ENCODE peak calls at places on chromosomes 13 and 19, in five cellular contexts. C is left lung, O is tibial artery, V is heart right ventricle, F is PC-3. K is an unnamed sample.

GRCh38 chr13:105908581-105908980 is 626.9 kb downstream of the EFNB2 start:
- DNase-seq in C (no peak), O (no peak), V (no peak), F (no peak), K (no peak)

GRCh38 chr19:48351341-48351752 is 12.4 kb downstream of the TMEM143 start:
- DNase-seq in C (peak; percentile 72), O (no peak), V (peak; percentile 56), F (peak; percentile 67), K (peak; percentile 76)

GRCh38 chr19:51457351-51458013 is 772 bp downstream of the SIGLEC8 start:
- DNase-seq in C (no peak), O (no peak), V (no peak), F (no peak), K (no peak)

GRCh38 chr13:43720780-43721397 is 65.9 kb downstream of the ENOX1 start:
- DNase-seq in C (no peak), O (no peak), V (no peak), F (peak; percentile 73), K (no peak)

GRCh38 chr13:90414691-90415596 is 932.5 kb upstream of the MIR17HG start:
- DNase-seq in C (no peak), O (no peak), V (no peak), F (peak; percentile 47), K (peak; percentile 66)

GRCh38 chr13:81171065-81171647 is 830.2 kb upstream of the SPRY2 start:
- DNase-seq in C (no peak), O (no peak), V (no peak), F (peak; percentile 54), K (peak; percentile 44)

GRCh38 chr13:30832845-30833332 is 73.2 kb upstream of the MEDAG start:
- DNase-seq in C (peak; percentile 58), O (no peak), V (no peak), F (peak; percentile 97), K (peak; percentile 69)

GRCh38 chr13:113922412-113923118 is 51.3 kb downstream of the C13orf46 start:
- DNase-seq in C (no peak), O (peak; percentile 59), V (no peak), F (no peak), K (no peak)

GRCh38 chr19:8363803-8364771 is at the start of gene ANGPTL4:
- DNase-seq in C (no peak), O (peak; percentile 87), V (peak; percentile 73), F (peak; percentile 79), K (peak; percentile 83)

GRCh38 chr13:107590556-107590955 is 624.8 kb downstream of the LIG4 start:
- DNase-seq in C (no peak), O (no peak), V (no peak), F (no peak), K (no peak)

GRCh38 chr19:5170329-5170745 is 170.3 kb downstream of the PTPRS start:
- DNase-seq in C (no peak), O (no peak), V (no peak), F (no peak), K (no peak)

GRCh38 chr13:39665763-39666162 is 10.3 kb downstream of the COG6 start:
- DNase-seq in C (no peak), O (no peak), V (no peak), F (no peak), K (no peak)

GRCh38 chr13:93670858-93671257 is 444.3 kb downstream of the GPC6 start:
- DNase-seq in C (no peak), O (no peak), V (no peak), F (no peak), K (no peak)

GRCh38 chr19:32862741-32863140 is 6.8 kb downstream of the SLC7A9 start:
- DNase-seq in C (no peak), O (peak; percentile 27), V (no peak), F (no peak), K (no peak)

GRCh38 chr19:20103091-20103501 is 25.3 kb downstream of the ZNF90 start:
- DNase-seq in C (no peak), O (no peak), V (no peak), F (no peak), K (no peak)

GRCh38 chr13:112603641-112604220 is 15.8 kb upstream of the TUBGCP3 start:
- DNase-seq in C (no peak), O (no peak), V (no peak), F (peak; percentile 10), K (no peak)

GRCh38 chr19:56404705-56405056 is 549 bp downstream of the ZNF583 start:
- DNase-seq in C (no peak), O (no peak), V (no peak), F (no peak), K (no peak)

GRCh38 chr13:113410472-113411201 is 42.7 kb downstream of the ADPRHL1 start:
- DNase-seq in C (peak; percentile 32), O (peak; percentile 92), V (no peak), F (peak; percentile 89), K (peak; percentile 37)

GRCh38 chr13:49938921-49939320 is 2.8 kb upstream of the SPRYD7 start:
- DNase-seq in C (peak; percentile 43), O (no peak), V (no peak), F (no peak), K (no peak)

GRCh38 chr19:42467437-42467760 is 24.7 kb upstream of the CXCL17 start:
- DNase-seq in C (no peak), O (no peak), V (no peak), F (no peak), K (peak; percentile 27)

GRCh38 chr19:13036366-13036976 is 41.2 kb downstream of the NFIX start:
- DNase-seq in C (peak; percentile 79), O (peak; percentile 92), V (no peak), F (peak; percentile 93), K (peak; percentile 79)

GRCh38 chr19:35451278-35452096 is 3.4 kb downstream of the FFAR2 start:
- DNase-seq in C (no peak), O (no peak), V (no peak), F (no peak), K (no peak)

GRCh38 chr13:48431987-48432615 is 19.2 kb upstream of the LPAR6 start:
- DNase-seq in C (no peak), O (no peak), V (no peak), F (no peak), K (peak; percentile 14)

GRCh38 chr19:11783767-11784166 is 14.6 kb upstream of the ZNF491 start:
- DNase-seq in C (no peak), O (no peak), V (no peak), F (no peak), K (no peak)

GRCh38 chr19:10929402-10929794 is 787 bp downstream of the TIMM29 start:
- DNase-seq in C (no peak), O (no peak), V (no peak), F (no peak), K (no peak)

GRCh38 chr13:28282451-28282850 is 144.1 kb downstream of the PAN3 start:
- DNase-seq in C (no peak), O (no peak), V (no peak), F (no peak), K (no peak)

GRCh38 chr19:10740798-10741197 is 22.9 kb downstream of the DNM2 start:
- DNase-seq in C (no peak), O (no peak), V (no peak), F (peak; percentile 59), K (no peak)

DNA sequence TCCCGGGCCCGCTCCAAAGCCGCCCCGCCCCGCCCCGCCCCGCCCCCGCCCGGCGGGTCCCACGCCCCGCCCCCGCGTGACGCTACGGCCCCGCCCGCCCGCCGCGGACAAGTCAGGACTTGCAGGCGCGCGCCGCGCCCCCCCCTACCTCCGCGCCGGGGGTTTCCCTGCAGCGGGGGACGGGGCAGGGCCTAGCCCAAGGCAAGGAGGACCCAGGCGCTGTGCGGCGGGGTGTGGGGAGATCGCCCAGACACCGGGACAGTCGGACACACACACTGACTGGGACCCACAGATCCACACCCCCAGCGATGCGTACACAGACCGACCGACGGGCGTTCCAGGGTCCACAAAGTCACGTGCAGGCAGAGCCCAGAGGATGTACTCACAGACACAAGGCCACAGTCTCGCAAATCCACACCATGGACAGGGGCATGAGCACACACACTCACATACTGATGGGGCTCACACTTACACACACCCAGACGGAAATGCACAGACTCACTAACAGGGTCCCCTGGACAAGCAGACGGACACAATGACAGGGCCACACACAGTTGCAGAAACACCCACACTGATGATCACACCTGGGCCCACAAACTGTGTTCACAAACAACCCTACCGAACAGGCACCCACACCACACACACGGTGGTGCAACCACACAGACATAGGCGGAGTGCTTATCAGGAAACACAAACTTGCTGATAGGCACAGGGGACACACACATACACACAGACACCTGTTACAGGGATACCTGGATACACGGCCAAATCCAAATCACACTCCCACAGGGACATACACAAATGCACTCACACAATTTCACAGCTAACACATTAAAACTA is 436 bp upstream of the BBC3 start:
- DNase-seq in C (peak; percentile 93), O (peak; percentile 95), V (peak; percentile 90), F (peak; percentile 52), K (peak; percentile 79)
- H3K27ac ChIP-seq in C (peak overlapping the region; percentile 76), O (peak overlapping the region; percentile 93), V (peak overlapping the region; percentile 73), F (no peak overlapping the region), K (peak overlapping the region; percentile 73)

GRCh38 chr19:57949702-57950101 is 2.2 kb upstream of the ZNF256 start:
- DNase-seq in C (no peak), O (no peak), V (no peak), F (no peak), K (no peak)

GRCh38 chr19:57949296-57949695 is 1.8 kb upstream of the ZNF256 start:
- DNase-seq in C (no peak), O (no peak), V (no peak), F (no peak), K (no peak)

DNA sequence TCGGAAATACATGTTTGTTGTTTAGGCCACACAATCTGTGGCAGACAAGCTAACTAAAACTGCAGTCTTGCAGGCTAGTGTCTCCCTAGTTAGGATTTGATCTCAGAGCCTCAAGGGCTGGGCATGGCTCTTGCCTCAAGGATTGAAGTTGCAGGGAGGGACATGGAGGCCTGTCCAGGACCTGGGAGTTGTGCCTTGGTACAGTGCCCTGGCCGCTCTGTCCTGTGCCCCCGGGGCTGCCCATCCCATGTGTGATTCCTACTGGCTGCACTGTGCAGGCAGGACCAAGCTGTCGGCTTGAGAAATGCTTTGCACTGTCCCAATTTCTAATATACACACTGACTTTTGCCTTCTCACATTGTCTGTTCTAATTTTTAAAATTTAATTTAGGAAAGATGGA is 7.5 kb upstream of the ZNF256 start:
- DNase-seq in C (no peak), O (no peak), V (no peak), F (no peak), K (no peak)
- H3K9me3 ChIP-seq in C (peaks cover 98% of the 10 kb centered on the region), O (peaks cover 39% of the 10 kb centered on the region), V (peaks cover 40% of the 10 kb centered on the region), F (peaks cover 35% of the 10 kb centered on the region), K (peaks cover 20% of the 10 kb centered on the region)

DNA sequence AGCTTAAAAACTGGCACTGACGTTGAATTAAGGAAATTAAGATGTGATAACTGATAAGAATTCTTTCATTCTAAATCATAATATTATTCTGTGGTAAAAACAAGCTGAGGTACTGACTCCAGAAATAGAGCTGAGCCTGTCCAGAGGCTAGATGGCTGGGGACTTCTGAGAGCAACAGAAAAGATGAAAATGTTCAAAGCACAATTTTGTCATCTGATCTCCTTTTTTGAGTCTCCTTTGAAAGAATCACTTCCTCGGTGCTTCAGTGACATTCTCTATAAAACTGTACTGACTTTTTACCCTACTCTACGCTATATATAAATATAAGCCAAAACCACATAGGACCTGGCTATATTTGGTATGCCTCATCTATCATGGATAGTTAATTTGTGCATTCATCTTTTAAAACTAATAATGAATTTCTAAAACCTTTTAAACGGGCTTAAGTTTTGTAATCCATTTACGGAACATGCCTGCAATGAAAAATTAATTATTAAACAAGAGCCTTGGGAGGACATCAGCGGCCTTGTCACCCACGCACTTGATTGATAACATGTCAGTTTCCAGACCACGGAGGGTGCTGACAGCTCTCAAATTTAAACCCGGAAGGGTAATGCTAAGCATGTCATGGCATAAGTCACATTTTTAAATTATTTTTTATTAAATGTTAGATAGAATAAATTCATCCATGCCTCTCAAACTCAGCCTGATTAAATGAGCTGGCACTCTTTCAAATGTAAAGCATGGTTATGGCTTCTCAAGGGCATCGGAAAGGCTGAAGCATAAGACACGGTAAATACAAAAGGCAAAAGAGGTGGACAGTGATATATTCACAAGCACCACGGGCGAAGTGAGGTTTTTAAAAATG is 235.4 kb downstream of the PCDH9 start:
- DNase-seq in C (no peak), O (no peak), V (no peak), F (no peak), K (no peak)
- TF ChIP-seq CTCF in C (no peak), O (no peak), V (no peak), F (no peak), K (no peak)

GRCh38 chr19:46134527-46134926 is 10.0 kb upstream of the IGFL3 start:
- DNase-seq in C (no peak), O (no peak), V (no peak), F (no peak), K (no peak)
- H3K27ac ChIP-seq in C (no peak overlapping the region), O (no peak overlapping the region), V (no peak overlapping the region), F (no peak overlapping the region), K (peak overlapping the region; percentile 92)